ENCODE peak calls at places on chromosomes 7 and 10, in four cellular contexts. One of them, this sample, is unnamed. For H3K4me1, the result is how much of the 10 kb centered on the place peaks cover.

GRCh38 chr7:71221049-71221448 is 89.1 kb downstream of the GALNT17 start:
- DNase-seq in heart left ventricle: no peak
- DNase-seq in body of pancreas: no peak
- DNase-seq in ascending aorta: no peak
- DNase-seq in this sample: no peak

GRCh38 chr10:34916368-34916767 is 101.3 kb upstream of the PARD3 start:
- DNase-seq in heart left ventricle: no peak
- DNase-seq in body of pancreas: no peak
- DNase-seq in ascending aorta: no peak
- DNase-seq in this sample: no peak

GRCh38 chr10:93471110-93471651 is 11.0 kb downstream of the MYOF start:
- DNase-seq in heart left ventricle: no peak
- DNase-seq in body of pancreas: no peak
- DNase-seq in ascending aorta: no peak
- DNase-seq in this sample: no peak

GRCh38 chr7:151064993-151065392 is 5.6 kb downstream of the SLC4A2 start:
- DNase-seq in heart left ventricle: no peak
- DNase-seq in body of pancreas: no peak
- DNase-seq in ascending aorta: no peak
- DNase-seq in this sample: no peak

GRCh38 chr7:80218723-80219122 is 84.1 kb downstream of the GNAI1 start:
- DNase-seq in heart left ventricle: no peak
- DNase-seq in body of pancreas: no peak
- DNase-seq in ascending aorta: no peak
- DNase-seq in this sample: no peak

GRCh38 chr10:17144757-17145156 is 15.1 kb upstream of the CUBN start:
- DNase-seq in heart left ventricle: no peak
- DNase-seq in body of pancreas: no peak
- DNase-seq in ascending aorta: no peak
- DNase-seq in this sample: no peak

GRCh38 chr10:121041906-121042305 is 190.7 kb downstream of the WDR11 start:
- DNase-seq in heart left ventricle: no peak
- DNase-seq in body of pancreas: no peak
- DNase-seq in ascending aorta: no peak
- DNase-seq in this sample: no peak

GRCh38 chr10:70404906-70405824 is 1.2 kb downstream of the EIF4EBP2 start:
- DNase-seq in heart left ventricle: peak
- DNase-seq in body of pancreas: peak
- DNase-seq in ascending aorta: peak
- DNase-seq in this sample: no peak

GRCh38 chr10:59700709-59701108 is 8.9 kb downstream of the SLC16A9 start:
- DNase-seq in heart left ventricle: no peak
- DNase-seq in body of pancreas: no peak
- DNase-seq in ascending aorta: no peak
- DNase-seq in this sample: no peak

GRCh38 chr7:123796568-123796967 is 47.8 kb upstream of the WASL start:
- DNase-seq in heart left ventricle: no peak
- DNase-seq in body of pancreas: no peak
- DNase-seq in ascending aorta: no peak
- DNase-seq in this sample: no peak

GRCh38 chr7:157703534-157704195 is 366.9 kb downstream of the DNAJB6 start:
- DNase-seq in heart left ventricle: peak
- DNase-seq in body of pancreas: no peak
- DNase-seq in ascending aorta: no peak
- DNase-seq in this sample: no peak

GRCh38 chr10:110397856-110398255 is 93.1 kb upstream of the SMNDC1 start:
- DNase-seq in heart left ventricle: no peak
- DNase-seq in body of pancreas: no peak
- DNase-seq in ascending aorta: no peak
- DNase-seq in this sample: no peak

GRCh38 chr7:98826811-98827231 is 43.0 kb downstream of the TMEM130 start:
- DNase-seq in heart left ventricle: peak
- DNase-seq in body of pancreas: peak
- DNase-seq in ascending aorta: peak
- DNase-seq in this sample: no peak

GRCh38 chr7:120743128-120743527 is 114.8 kb downstream of the TSPAN12 start:
- DNase-seq in heart left ventricle: no peak
- DNase-seq in body of pancreas: no peak
- DNase-seq in ascending aorta: no peak
- DNase-seq in this sample: no peak

GRCh38 chr10:61842755-61843497 is 58.6 kb upstream of the ARID5B start:
- DNase-seq in heart left ventricle: no peak
- DNase-seq in body of pancreas: no peak
- DNase-seq in ascending aorta: no peak
- DNase-seq in this sample: no peak

DNA sequence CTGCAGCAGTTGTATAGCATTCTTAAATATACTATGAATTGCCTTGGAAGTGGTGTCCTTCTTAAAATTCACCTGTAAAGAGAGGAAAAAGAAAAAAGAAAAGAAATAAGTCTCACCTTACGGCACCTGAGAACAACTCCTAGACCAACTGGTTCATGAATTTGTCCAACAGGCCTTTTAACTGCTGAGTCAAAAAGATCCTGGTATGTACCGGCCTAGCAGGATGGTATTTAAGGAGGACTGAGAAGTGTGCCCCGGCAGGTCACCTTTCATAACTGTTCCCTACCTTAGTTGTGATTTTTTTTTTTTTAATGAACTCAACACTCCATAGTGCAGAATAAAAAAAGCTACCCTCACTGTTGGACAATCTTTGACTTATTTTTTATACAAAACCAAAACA is 25.8 kb downstream of the STN1 start:
- DNase-seq in heart left ventricle: no peak
- DNase-seq in body of pancreas: no peak
- DNase-seq in ascending aorta: no peak
- DNase-seq in this sample: no peak
- H3K4me1 ChIP-seq in heart left ventricle: half or more
- H3K4me1 ChIP-seq in body of pancreas: half or more
- H3K4me1 ChIP-seq in ascending aorta: under half
- H3K4me1 ChIP-seq in this sample: under half

GRCh38 chr10:95790982-95791381 is 35.0 kb downstream of the ENTPD1 start:
- DNase-seq in heart left ventricle: no peak
- DNase-seq in body of pancreas: no peak
- DNase-seq in ascending aorta: no peak
- DNase-seq in this sample: no peak

GRCh38 chr10:95791425-95791979 is 35.5 kb downstream of the ENTPD1 start:
- DNase-seq in heart left ventricle: no peak
- DNase-seq in body of pancreas: no peak
- DNase-seq in ascending aorta: no peak
- DNase-seq in this sample: no peak

GRCh38 chr10:95789928-95790327 is 34.0 kb downstream of the ENTPD1 start:
- DNase-seq in heart left ventricle: no peak
- DNase-seq in body of pancreas: no peak
- DNase-seq in ascending aorta: no peak
- DNase-seq in this sample: no peak

GRCh38 chr10:95787447-95787846 is 31.5 kb downstream of the ENTPD1 start:
- DNase-seq in heart left ventricle: no peak
- DNase-seq in body of pancreas: no peak
- DNase-seq in ascending aorta: no peak
- DNase-seq in this sample: no peak

DNA sequence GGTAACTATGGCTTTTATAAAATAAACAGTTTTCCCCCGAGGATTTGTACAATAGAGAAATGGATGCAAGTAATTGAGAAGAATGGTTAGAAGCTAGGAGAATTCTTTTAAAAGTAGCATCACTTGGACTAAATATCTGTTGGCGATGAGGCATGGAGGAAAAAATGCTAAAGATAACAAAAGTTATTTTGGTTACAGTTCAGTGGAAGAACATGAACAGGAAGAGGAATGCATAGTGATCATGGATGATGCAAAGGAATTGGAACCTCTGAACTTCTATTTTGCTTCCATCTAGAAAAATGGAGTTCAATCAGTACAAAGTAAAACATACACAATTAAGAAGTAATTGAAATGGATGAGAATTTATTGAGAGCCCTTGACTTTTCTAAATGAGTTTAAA is 32.9 kb downstream of the ENTPD1 start:
- DNase-seq in heart left ventricle: no peak
- DNase-seq in body of pancreas: no peak
- DNase-seq in ascending aorta: no peak
- DNase-seq in this sample: no peak
- H3K4me1 ChIP-seq in heart left ventricle: under half
- H3K4me1 ChIP-seq in body of pancreas: under half
- H3K4me1 ChIP-seq in ascending aorta: under half
- H3K4me1 ChIP-seq in this sample: under half

GRCh38 chr7:47474937-47475879 is 106.7 kb downstream of the TNS3 start:
- DNase-seq in heart left ventricle: peak
- DNase-seq in body of pancreas: peak
- DNase-seq in ascending aorta: peak
- DNase-seq in this sample: no peak

GRCh38 chr7:47472444-47473157 is 109.3 kb downstream of the TNS3 start:
- DNase-seq in heart left ventricle: no peak
- DNase-seq in body of pancreas: no peak
- DNase-seq in ascending aorta: no peak
- DNase-seq in this sample: no peak

GRCh38 chr7:47473499-47474210 is 108.3 kb downstream of the TNS3 start:
- DNase-seq in heart left ventricle: no peak
- DNase-seq in body of pancreas: no peak
- DNase-seq in ascending aorta: no peak
- DNase-seq in this sample: no peak

GRCh38 chr7:47475880-47476227 is 106.1 kb downstream of the TNS3 start:
- DNase-seq in heart left ventricle: no peak
- DNase-seq in body of pancreas: no peak
- DNase-seq in ascending aorta: no peak
- DNase-seq in this sample: no peak

DNA sequence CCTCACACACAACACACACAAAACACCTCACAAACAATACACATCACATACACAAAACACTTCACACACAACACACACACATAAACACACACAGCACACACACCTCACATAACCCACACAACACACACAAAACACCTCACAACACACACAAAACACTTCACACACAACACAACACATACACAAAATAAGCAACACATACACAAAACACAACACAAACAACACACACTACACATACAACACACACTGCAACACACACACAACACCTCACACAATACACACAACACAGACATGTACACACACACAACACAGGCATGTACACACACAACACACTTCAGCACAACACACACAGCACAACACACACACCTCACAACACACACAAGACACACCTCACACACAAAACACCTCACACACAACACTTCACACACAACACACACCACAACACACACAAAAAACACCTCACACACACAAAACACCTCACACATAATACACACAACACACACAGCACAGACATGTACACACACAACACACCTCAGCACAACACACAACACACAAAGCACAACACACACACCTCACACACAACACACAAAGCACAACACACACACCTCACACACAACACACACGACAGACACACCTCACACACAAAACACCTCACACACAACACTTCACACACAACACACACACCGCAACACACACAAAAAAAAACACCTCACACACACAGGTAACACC is 107.5 kb downstream of the TNS3 start:
- DNase-seq in heart left ventricle: no peak
- DNase-seq in body of pancreas: no peak
- DNase-seq in ascending aorta: no peak
- DNase-seq in this sample: no peak
- H3K4me1 ChIP-seq in heart left ventricle: under half
- H3K4me1 ChIP-seq in body of pancreas: half or more
- H3K4me1 ChIP-seq in ascending aorta: under half
- H3K4me1 ChIP-seq in this sample: under half

GRCh38 chr7:155764432-155764798 is 47.8 kb downstream of the SHH start:
- DNase-seq in heart left ventricle: peak
- DNase-seq in body of pancreas: no peak
- DNase-seq in ascending aorta: no peak
- DNase-seq in this sample: peak
- H3K4me1 ChIP-seq in heart left ventricle: under half
- H3K4me1 ChIP-seq in body of pancreas: under half
- H3K4me1 ChIP-seq in ascending aorta: under half
- H3K4me1 ChIP-seq in this sample: under half

GRCh38 chr7:129903935-129904334 is 48.8 kb downstream of the UBE2H start:
- DNase-seq in heart left ventricle: no peak
- DNase-seq in body of pancreas: no peak
- DNase-seq in ascending aorta: no peak
- DNase-seq in this sample: no peak
- H3K4me1 ChIP-seq in heart left ventricle: half or more
- H3K4me1 ChIP-seq in body of pancreas: half or more
- H3K4me1 ChIP-seq in ascending aorta: under half
- H3K4me1 ChIP-seq in this sample: half or more

GRCh38 chr10:79132681-79133381 is 64.1 kb downstream of the ZMIZ1 start:
- DNase-seq in heart left ventricle: no peak
- DNase-seq in body of pancreas: no peak
- DNase-seq in ascending aorta: no peak
- DNase-seq in this sample: no peak

GRCh38 chr10:79133386-79133785 is 64.6 kb downstream of the ZMIZ1 start:
- DNase-seq in heart left ventricle: no peak
- DNase-seq in body of pancreas: no peak
- DNase-seq in ascending aorta: no peak
- DNase-seq in this sample: no peak

GRCh38 chr10:79130255-79130654 is 61.5 kb downstream of the ZMIZ1 start:
- DNase-seq in heart left ventricle: no peak
- DNase-seq in body of pancreas: no peak
- DNase-seq in ascending aorta: no peak
- DNase-seq in this sample: no peak

GRCh38 chr10:79130846-79131245 is 62.1 kb downstream of the ZMIZ1 start:
- DNase-seq in heart left ventricle: no peak
- DNase-seq in body of pancreas: no peak
- DNase-seq in ascending aorta: no peak
- DNase-seq in this sample: no peak

DNA sequence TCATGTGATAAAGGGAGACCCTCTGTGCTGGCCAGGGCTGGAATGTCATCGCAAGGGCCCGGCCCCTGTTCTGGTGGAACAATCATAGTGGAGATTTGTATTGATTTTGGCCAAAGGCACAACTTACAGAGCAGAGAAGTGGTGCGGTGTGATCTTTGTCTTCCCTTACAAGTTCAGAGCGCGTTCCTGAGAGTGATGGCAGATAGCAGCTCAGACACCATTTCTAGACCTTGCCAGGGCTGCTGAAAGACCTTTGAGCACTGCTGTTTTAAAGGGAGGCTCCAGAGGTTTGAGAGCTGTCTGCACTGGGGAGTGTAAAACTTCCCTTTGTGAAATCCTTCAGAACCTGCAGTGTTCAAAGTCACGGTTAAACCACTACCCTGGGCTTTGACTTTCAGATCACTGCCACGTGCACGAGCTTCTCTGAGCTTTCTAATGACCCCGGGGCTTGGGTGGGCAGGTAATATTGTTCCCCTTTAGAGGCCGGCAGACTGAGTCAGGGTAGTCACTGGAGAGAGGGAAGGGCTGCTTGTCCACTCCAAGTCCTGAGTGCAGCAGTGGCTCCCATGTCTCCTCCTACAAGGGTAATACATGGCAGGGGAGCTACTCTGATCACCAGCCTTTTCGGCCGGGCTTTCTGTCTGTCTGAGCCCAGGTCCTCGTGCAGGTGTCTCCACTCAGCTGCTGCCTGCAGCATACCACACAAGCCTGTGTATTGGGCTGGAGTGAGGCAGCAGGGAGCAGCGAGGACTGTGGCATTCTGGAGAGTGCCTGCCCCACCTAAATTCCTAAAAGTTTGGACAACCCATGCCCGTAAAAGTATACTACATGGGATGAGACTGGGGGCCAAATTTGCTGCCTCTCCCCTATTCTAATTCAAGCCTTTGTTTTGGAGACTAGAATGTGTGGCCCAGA is 63.2 kb downstream of the ZMIZ1 start:
- DNase-seq in heart left ventricle: no peak
- DNase-seq in body of pancreas: no peak
- DNase-seq in ascending aorta: no peak
- DNase-seq in this sample: no peak
- H3K4me1 ChIP-seq in heart left ventricle: half or more
- H3K4me1 ChIP-seq in body of pancreas: half or more
- H3K4me1 ChIP-seq in ascending aorta: under half
- H3K4me1 ChIP-seq in this sample: under half

This sample was measured in CD8-positive, alpha-beta memory T cell.